ENCODE peak calls at places on chromosomes 4 and X, in seven cellular contexts. V, R, A, P, F, Y and J are unnamed samples.

GRCh38 chr4:37538931-37539330 is 147.2 kb downstream of the RELL1 start:
- DNase-seq in V (no peak), R (no peak), A (no peak), P (no peak), F (no peak), Y (no peak), J (no peak)

GRCh38 chr4:143286733-143287570 is 49.7 kb upstream of the GAB1 start:
- DNase-seq in V (no peak), R (no peak), A (no peak), P (no peak), F (peak), Y (no peak), J (no peak)

GRCh38 chrX:26845051-26845450 is 618.1 kb downstream of the PPP4R3C start:
- DNase-seq in V (peak), R (no peak), A (no peak), P (no peak), F (peak), Y (peak), J (no peak)

GRCh38 chr4:189364032-189364449 is 576.6 kb upstream of the FRG1 start:
- DNase-seq in V (no peak), R (no peak), A (no peak), P (no peak), F (no peak), Y (no peak), J (no peak)

GRCh38 chr4:74311696-74312313 is 3.5 kb downstream of the EPGN start:
- DNase-seq in V (peak), R (no peak), A (peak), P (no peak), F (peak), Y (peak), J (no peak)

GRCh38 chr4:2800691-2801596 is 8.1 kb downstream of the SH3BP2 start:
- DNase-seq in V (peak), R (peak), A (no peak), P (peak), F (peak), Y (peak), J (peak)

GRCh38 chrX:3461824-3462508 is 115.5 kb upstream of the MXRA5 start:
- DNase-seq in V (no peak), R (no peak), A (no peak), P (no peak), F (peak), Y (no peak), J (no peak)

GRCh38 chrX:101252634-101253033 is 33.0 kb downstream of the DRP2 start:
- DNase-seq in V (no peak), R (no peak), A (no peak), P (no peak), F (peak), Y (no peak), J (no peak)

GRCh38 chrX:109822861-109823260 is 89.8 kb upstream of the ACSL4 start:
- DNase-seq in V (no peak), R (no peak), A (no peak), P (no peak), F (no peak), Y (peak), J (no peak)

GRCh38 chr4:113987382-113987930 is 8.0 kb upstream of the ARSJ start:
- DNase-seq in V (no peak), R (no peak), A (no peak), P (no peak), F (no peak), Y (no peak), J (no peak)

GRCh38 chr4:119124314-119124713 is 11.3 kb upstream of the MYOZ2 start:
- DNase-seq in V (peak), R (no peak), A (no peak), P (no peak), F (peak), Y (peak), J (no peak)

GRCh38 chr4:95869961-95870500 is 30.1 kb downstream of the PDHA2 start:
- DNase-seq in V (no peak), R (no peak), A (no peak), P (no peak), F (no peak), Y (no peak), J (no peak)

GRCh38 chr4:107824367-107825071 is at the start of gene SGMS2:
- DNase-seq in V (peak), R (no peak), A (no peak), P (peak), F (peak), Y (peak), J (no peak)
- H3K4me3 ChIP-seq in V (peak), R (no peak), A (no peak), P (peak), F (peak), Y (peak), J (no peak)

GRCh38 chr4:152591876-152592275 is 56.0 kb upstream of the FBXW7 start:
- DNase-seq in V (no peak), R (no peak), A (no peak), P (no peak), F (no peak), Y (no peak), J (no peak)
- H3K4me3 ChIP-seq in V (no peak), R (no peak), A (no peak), P (no peak), F (no peak), Y (no peak), J (no peak)

GRCh38 chrX:134240209-134240608 is 3.2 kb downstream of the CCDC160 start:
- DNase-seq in V (no peak), R (no peak), A (no peak), P (no peak), F (no peak), Y (no peak), J (no peak)

GRCh38 chrX:134239016-134239415 is 2.0 kb downstream of the CCDC160 start:
- DNase-seq in V (no peak), R (no peak), A (no peak), P (no peak), F (no peak), Y (no peak), J (no peak)

GRCh38 chrX:134235236-134235635 is 1.7 kb upstream of the CCDC160 start:
- DNase-seq in V (no peak), R (no peak), A (no peak), P (no peak), F (no peak), Y (no peak), J (no peak)

GRCh38 chrX:134237363-134237702 is 351 bp downstream of the CCDC160 start:
- DNase-seq in V (no peak), R (no peak), A (no peak), P (no peak), F (no peak), Y (no peak), J (no peak)

DNA sequence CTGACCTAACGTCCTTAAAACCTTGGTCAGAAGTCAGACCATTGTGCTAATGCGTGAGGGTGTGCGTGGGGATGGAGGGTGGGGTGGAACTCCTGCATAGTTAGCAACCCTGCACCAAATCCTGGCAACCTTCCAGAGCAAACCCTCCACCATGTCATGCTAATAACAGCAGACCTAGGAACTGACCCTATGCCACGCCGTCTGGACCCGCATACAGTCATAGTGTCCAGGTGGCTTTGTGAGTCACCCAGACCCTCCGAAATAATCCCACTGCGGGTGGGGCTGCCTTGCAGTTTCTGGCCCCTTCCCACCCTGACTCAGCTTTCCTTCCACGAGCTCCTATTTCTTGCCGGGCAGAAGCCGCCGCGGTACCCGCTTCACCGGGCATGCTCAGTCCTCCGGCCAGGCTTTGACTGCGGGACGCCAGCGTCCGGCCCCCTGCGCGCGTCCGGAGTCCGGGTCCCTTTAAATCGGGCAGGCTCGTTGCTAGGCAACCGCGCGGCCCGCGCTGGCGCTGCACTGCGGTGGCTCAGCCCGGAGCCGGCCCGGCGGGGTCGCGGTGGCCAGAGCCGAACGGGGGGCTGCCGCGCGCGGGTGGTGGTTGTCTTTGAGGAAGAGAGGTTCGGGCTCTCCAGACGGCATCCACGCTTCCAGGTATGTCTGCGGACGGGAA is at the start of gene CCDC160:
- DNase-seq in V (no peak), R (no peak), A (no peak), P (peak), F (peak), Y (peak), J (no peak)
- H3K4me3 ChIP-seq in V (peak), R (no peak), A (no peak), P (peak), F (peak), Y (no peak), J (no peak)

GRCh38 chr4:10022346-10023049 is 1.2 kb upstream of the SLC2A9 start:
- DNase-seq in V (no peak), R (no peak), A (no peak), P (no peak), F (no peak), Y (no peak), J (no peak)

GRCh38 chr4:10023050-10023419 is 1.7 kb upstream of the SLC2A9 start:
- DNase-seq in V (no peak), R (no peak), A (peak), P (no peak), F (no peak), Y (no peak), J (no peak)

GRCh38 chr4:10019521-10020051 is 1.7 kb downstream of the SLC2A9 start:
- DNase-seq in V (no peak), R (no peak), A (no peak), P (no peak), F (no peak), Y (no peak), J (no peak)

GRCh38 chr4:10020106-10020505 is 1.2 kb downstream of the SLC2A9 start:
- DNase-seq in V (no peak), R (no peak), A (no peak), P (no peak), F (no peak), Y (no peak), J (no peak)

GRCh38 chr4:10020871-10021676 is at the start of gene SLC2A9:
- DNase-seq in V (no peak), R (no peak), A (no peak), P (no peak), F (peak), Y (peak), J (no peak)
- H3K4me3 ChIP-seq in V (no peak), R (no peak), A (no peak), P (no peak), F (no peak), Y (no peak), J (no peak)

GRCh38 chrX:66019310-66019652 is 20.6 kb downstream of the VSIG4 start:
- DNase-seq in V (no peak), R (no peak), A (no peak), P (no peak), F (no peak), Y (no peak), J (no peak)
- H3K4me3 ChIP-seq in V (no peak), R (no peak), A (no peak), P (no peak), F (no peak), Y (no peak), J (no peak)

DNA sequence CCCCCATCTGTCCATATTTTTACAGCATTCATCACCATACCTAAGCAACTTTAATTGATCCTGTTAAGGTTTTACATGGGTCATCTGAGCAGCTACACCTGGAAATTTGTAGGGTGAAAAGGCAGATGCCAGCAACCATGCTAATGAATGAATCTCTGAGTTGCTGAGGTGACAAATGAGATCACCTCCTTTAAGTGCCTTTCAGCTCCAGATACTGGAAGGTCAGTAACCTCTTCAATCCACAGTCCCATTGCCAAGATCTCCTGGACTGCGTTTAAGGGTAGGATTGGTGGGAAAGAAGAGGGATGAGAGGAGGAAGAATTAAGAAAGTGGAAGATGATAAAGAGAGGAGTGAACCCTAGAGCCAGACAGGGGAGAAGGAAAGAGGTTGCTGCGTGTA is 8.5 kb upstream of the BMP3 start:
- DNase-seq in V (no peak), R (no peak), A (no peak), P (no peak), F (no peak), Y (no peak), J (no peak)
- H3K4me3 ChIP-seq in V (no peak), R (no peak), A (peak), P (peak), F (no peak), Y (no peak), J (no peak)

GRCh38 chr4:53714377-53715140 is 123.3 kb upstream of the LNX1 start:
- DNase-seq in V (no peak), R (no peak), A (no peak), P (no peak), F (peak), Y (no peak), J (no peak)
- H3K4me3 ChIP-seq in V (no peak), R (no peak), A (no peak), P (no peak), F (no peak), Y (no peak), J (no peak)

GRCh38 chrX:154094833-154095232 is 2.7 kb downstream of the MECP2 start:
- DNase-seq in V (no peak), R (no peak), A (no peak), P (no peak), F (no peak), Y (no peak), J (no peak)
- H3K4me3 ChIP-seq in V (no peak), R (peak), A (peak), P (no peak), F (no peak), Y (no peak), J (peak)

DNA sequence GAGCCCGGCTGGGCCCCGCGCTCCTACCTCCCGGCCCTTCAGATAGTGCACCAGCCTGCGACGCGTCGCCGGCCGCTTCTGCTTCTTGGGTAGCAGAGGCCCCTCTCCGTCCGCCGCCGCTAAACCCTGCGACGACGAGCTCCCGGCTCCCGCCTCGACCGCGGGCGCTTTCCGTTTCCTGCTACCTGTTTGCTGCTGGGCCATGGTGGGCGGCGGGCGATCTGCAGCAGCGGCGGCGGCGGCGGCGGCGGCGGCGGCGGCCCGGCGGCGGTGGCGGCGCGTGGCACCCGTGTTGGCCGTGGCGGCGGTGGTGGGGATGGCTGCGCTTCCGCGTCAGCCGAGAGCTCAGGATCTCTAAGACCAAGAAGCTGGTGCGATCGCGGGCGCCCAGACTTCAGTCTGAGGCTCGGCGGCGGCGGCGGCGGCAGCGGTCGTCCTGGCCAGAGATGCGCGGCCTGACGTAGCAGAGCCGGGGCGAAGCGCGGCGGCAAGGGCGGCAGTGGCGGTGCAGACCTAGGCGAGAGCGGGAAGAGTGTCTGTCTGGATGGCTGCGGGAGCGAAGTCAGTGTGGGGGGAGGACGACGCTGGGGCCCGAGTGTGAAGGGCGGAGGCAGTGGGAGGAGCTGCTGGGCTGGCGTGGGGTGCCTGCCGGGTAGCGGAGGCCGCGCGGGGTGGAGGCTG is at the start of gene DCAF12L2:
- DNase-seq in V (no peak), R (no peak), A (no peak), P (no peak), F (no peak), Y (no peak), J (no peak)
- H3K4me3 ChIP-seq in V (peak), R (no peak), A (no peak), P (no peak), F (no peak), Y (no peak), J (no peak)